ENCODE peak calls at places on chromosomes 1 and 21, in nine cellular contexts. One of them, this sample, is unnamed.

GRCh38 chr1:8090241-8090702 is 64.2 kb upstream of the ERRFI1 start:
- DNase-seq in EH: peak
- DNase-seq in mesendoderm: no peak
- DNase-seq in stimulated activated naive CD4-positive, alpha-beta T cell: no peak
- DNase-seq in heart right ventricle: no peak
- DNase-seq in PC-9: peak
- DNase-seq in Kasumi-1: no peak
- DNase-seq in activated T-cell treated with anti-CD3 and anti-CD28 coated beads for 1 hour: no peak
- DNase-seq in AML-193: no peak
- DNase-seq in this sample: no peak

GRCh38 chr1:114122891-114123621 is 30.6 kb downstream of the SYT6 start:
- DNase-seq in AML-193: no peak
- DNase-seq in heart right ventricle: no peak
- DNase-seq in PC-9: peak
- DNase-seq in stimulated activated naive CD4-positive, alpha-beta T cell: no peak
- DNase-seq in EH: peak
- DNase-seq in Kasumi-1: no peak
- DNase-seq in mesendoderm: peak
- DNase-seq in activated T-cell treated with anti-CD3 and anti-CD28 coated beads for 1 hour: no peak
- DNase-seq in this sample: no peak

GRCh38 chr1:199551967-199552565 is 475.4 kb upstream of the NR5A2 start:
- DNase-seq in activated T-cell treated with anti-CD3 and anti-CD28 coated beads for 1 hour: no peak
- DNase-seq in AML-193: peak
- DNase-seq in stimulated activated naive CD4-positive, alpha-beta T cell: no peak
- DNase-seq in EH: peak
- DNase-seq in PC-9: peak
- DNase-seq in Kasumi-1: peak
- DNase-seq in heart right ventricle: no peak
- DNase-seq in mesendoderm: peak
- DNase-seq in this sample: no peak

GRCh38 chr1:220551718-220552117 is 23.8 kb downstream of the MARK1 start:
- DNase-seq in EH: no peak
- DNase-seq in mesendoderm: no peak
- DNase-seq in Kasumi-1: no peak
- DNase-seq in activated T-cell treated with anti-CD3 and anti-CD28 coated beads for 1 hour: no peak
- DNase-seq in PC-9: no peak
- DNase-seq in stimulated activated naive CD4-positive, alpha-beta T cell: no peak
- DNase-seq in AML-193: no peak
- DNase-seq in heart right ventricle: no peak
- DNase-seq in this sample: no peak

GRCh38 chr1:30184393-30185141 is 538.8 kb downstream of the MATN1 start:
- DNase-seq in activated T-cell treated with anti-CD3 and anti-CD28 coated beads for 1 hour: no peak
- DNase-seq in Kasumi-1: no peak
- DNase-seq in mesendoderm: no peak
- DNase-seq in PC-9: no peak
- DNase-seq in AML-193: no peak
- DNase-seq in stimulated activated naive CD4-positive, alpha-beta T cell: no peak
- DNase-seq in EH: no peak
- DNase-seq in heart right ventricle: no peak
- DNase-seq in this sample: no peak

GRCh38 chr1:30879940-30880339 is 28.6 kb downstream of the SDC3 start:
- DNase-seq in stimulated activated naive CD4-positive, alpha-beta T cell: no peak
- DNase-seq in PC-9: no peak
- DNase-seq in Kasumi-1: no peak
- DNase-seq in mesendoderm: peak
- DNase-seq in AML-193: no peak
- DNase-seq in EH: peak
- DNase-seq in activated T-cell treated with anti-CD3 and anti-CD28 coated beads for 1 hour: no peak
- DNase-seq in heart right ventricle: no peak
- DNase-seq in this sample: no peak

GRCh38 chr1:245261786-245262185 is 107.0 kb downstream of the KIF26B start:
- DNase-seq in mesendoderm: no peak
- DNase-seq in EH: no peak
- DNase-seq in PC-9: no peak
- DNase-seq in AML-193: no peak
- DNase-seq in Kasumi-1: no peak
- DNase-seq in heart right ventricle: no peak
- DNase-seq in stimulated activated naive CD4-positive, alpha-beta T cell: no peak
- DNase-seq in activated T-cell treated with anti-CD3 and anti-CD28 coated beads for 1 hour: no peak
- DNase-seq in this sample: no peak

GRCh38 chr1:41467673-41468072 is 16.8 kb downstream of the EDN2 start:
- DNase-seq in EH: no peak
- DNase-seq in mesendoderm: no peak
- DNase-seq in Kasumi-1: no peak
- DNase-seq in stimulated activated naive CD4-positive, alpha-beta T cell: no peak
- DNase-seq in PC-9: no peak
- DNase-seq in heart right ventricle: no peak
- DNase-seq in activated T-cell treated with anti-CD3 and anti-CD28 coated beads for 1 hour: no peak
- DNase-seq in AML-193: no peak
- DNase-seq in this sample: no peak

GRCh38 chr1:229266269-229266668 is 4.6 kb upstream of the RAB4A start:
- DNase-seq in mesendoderm: no peak
- DNase-seq in Kasumi-1: no peak
- DNase-seq in AML-193: no peak
- DNase-seq in EH: no peak
- DNase-seq in PC-9: no peak
- DNase-seq in activated T-cell treated with anti-CD3 and anti-CD28 coated beads for 1 hour: no peak
- DNase-seq in heart right ventricle: no peak
- DNase-seq in stimulated activated naive CD4-positive, alpha-beta T cell: no peak
- DNase-seq in this sample: no peak

GRCh38 chr21:45596704-45597318 is 46.7 kb upstream of the PCBP3 start:
- DNase-seq in heart right ventricle: peak
- DNase-seq in EH: peak
- DNase-seq in mesendoderm: peak
- DNase-seq in PC-9: no peak
- DNase-seq in AML-193: peak
- DNase-seq in Kasumi-1: peak
- DNase-seq in stimulated activated naive CD4-positive, alpha-beta T cell: peak
- DNase-seq in activated T-cell treated with anti-CD3 and anti-CD28 coated beads for 1 hour: peak
- DNase-seq in this sample: no peak

GRCh38 chr1:59692591-59692990 is 122.2 kb upstream of the HOOK1 start:
- DNase-seq in heart right ventricle: no peak
- DNase-seq in PC-9: no peak
- DNase-seq in activated T-cell treated with anti-CD3 and anti-CD28 coated beads for 1 hour: no peak
- DNase-seq in mesendoderm: peak
- DNase-seq in AML-193: peak
- DNase-seq in Kasumi-1: peak
- DNase-seq in EH: peak
- DNase-seq in stimulated activated naive CD4-positive, alpha-beta T cell: no peak
- DNase-seq in this sample: no peak

GRCh38 chr1:27496604-27497155 is 6.7 kb upstream of the WASF2 start:
- DNase-seq in PC-9: no peak
- DNase-seq in AML-193: no peak
- DNase-seq in mesendoderm: peak
- DNase-seq in stimulated activated naive CD4-positive, alpha-beta T cell: no peak
- DNase-seq in activated T-cell treated with anti-CD3 and anti-CD28 coated beads for 1 hour: no peak
- DNase-seq in Kasumi-1: no peak
- DNase-seq in EH: peak
- DNase-seq in heart right ventricle: peak
- DNase-seq in this sample: no peak

GRCh38 chr21:41926068-41926806 is 27.6 kb downstream of the C2CD2 start:
- DNase-seq in PC-9: no peak
- DNase-seq in AML-193: peak
- DNase-seq in stimulated activated naive CD4-positive, alpha-beta T cell: peak
- DNase-seq in mesendoderm: peak
- DNase-seq in Kasumi-1: peak
- DNase-seq in heart right ventricle: no peak
- DNase-seq in EH: peak
- DNase-seq in activated T-cell treated with anti-CD3 and anti-CD28 coated beads for 1 hour: no peak
- DNase-seq in this sample: no peak

GRCh38 chr1:66351474-66351873 is 182.5 kb upstream of the SGIP1 start:
- DNase-seq in heart right ventricle: no peak
- DNase-seq in activated T-cell treated with anti-CD3 and anti-CD28 coated beads for 1 hour: no peak
- DNase-seq in PC-9: no peak
- DNase-seq in AML-193: no peak
- DNase-seq in EH: peak
- DNase-seq in mesendoderm: no peak
- DNase-seq in Kasumi-1: no peak
- DNase-seq in stimulated activated naive CD4-positive, alpha-beta T cell: no peak
- DNase-seq in this sample: no peak

GRCh38 chr21:28908351-28908750 is 84.3 kb downstream of the LTN1 start:
- DNase-seq in Kasumi-1: no peak
- DNase-seq in activated T-cell treated with anti-CD3 and anti-CD28 coated beads for 1 hour: no peak
- DNase-seq in AML-193: no peak
- DNase-seq in EH: no peak
- DNase-seq in PC-9: no peak
- DNase-seq in mesendoderm: no peak
- DNase-seq in heart right ventricle: no peak
- DNase-seq in stimulated activated naive CD4-positive, alpha-beta T cell: no peak
- DNase-seq in this sample: no peak

GRCh38 chr1:210683403-210684047 is 354.8 kb downstream of the HHAT start:
- DNase-seq in AML-193: no peak
- DNase-seq in PC-9: no peak
- DNase-seq in EH: no peak
- DNase-seq in mesendoderm: no peak
- DNase-seq in Kasumi-1: no peak
- DNase-seq in stimulated activated naive CD4-positive, alpha-beta T cell: no peak
- DNase-seq in activated T-cell treated with anti-CD3 and anti-CD28 coated beads for 1 hour: no peak
- DNase-seq in heart right ventricle: no peak
- DNase-seq in this sample: no peak

GRCh38 chr21:35208810-35209517 is 159.9 kb upstream of the RUNX1 start:
- DNase-seq in AML-193: no peak
- DNase-seq in activated T-cell treated with anti-CD3 and anti-CD28 coated beads for 1 hour: no peak
- DNase-seq in EH: peak
- DNase-seq in PC-9: no peak
- DNase-seq in heart right ventricle: no peak
- DNase-seq in stimulated activated naive CD4-positive, alpha-beta T cell: no peak
- DNase-seq in mesendoderm: no peak
- DNase-seq in Kasumi-1: no peak
- DNase-seq in this sample: no peak

GRCh38 chr21:31198575-31198974 is 145.5 kb downstream of the TIAM1 start:
- DNase-seq in heart right ventricle: no peak
- DNase-seq in Kasumi-1: peak
- DNase-seq in EH: peak
- DNase-seq in stimulated activated naive CD4-positive, alpha-beta T cell: peak
- DNase-seq in activated T-cell treated with anti-CD3 and anti-CD28 coated beads for 1 hour: no peak
- DNase-seq in mesendoderm: peak
- DNase-seq in PC-9: peak
- DNase-seq in AML-193: peak
- DNase-seq in this sample: no peak

This sample was measured in hypothalamus.